ENCODE peak calls at places on chromosome 13, in ten cellular contexts. T, R, O, G, X, K, Q, J, Z and U are unnamed samples.
A peak's percentile ranks its signal among the peaks of the same experiment; 100 is the strongest.

GRCh38 chr13:99802416-99802815 is 169.2 kb downstream of the ZIC5 start:
- DNase-seq in K (no peak), R (no peak), Z (no peak), T (no peak), Q (no peak), G (no peak), J (no peak), X (no peak), O (no peak), U (no peak)

GRCh38 chr13:101747039-101747438 is 294.6 kb downstream of the ITGBL1 start:
- DNase-seq in Q (no peak), O (no peak), J (no peak), Z (no peak), R (no peak), G (no peak), X (no peak), K (no peak), T (no peak), U (no peak)

GRCh38 chr13:42757678-42758420 is 23.5 kb upstream of the FAM216B start:
- DNase-seq in Z (no peak), K (no peak), G (no peak), X (no peak), Q (no peak), O (no peak), T (no peak), J (no peak), R (no peak), U (no peak)

GRCh38 chr13:74794582-74794981 is 660.4 kb upstream of the KLF12 start:
- DNase-seq in Z (no peak), R (no peak), X (no peak), G (no peak), Q (no peak), T (no peak), J (no peak), O (no peak), K (no peak), U (no peak)

GRCh38 chr13:99308481-99309087 is 1.4 kb upstream of the GPR183 start:
- DNase-seq in G (peak; percentile 59), Z (no peak), T (no peak), O (no peak), K (no peak), Q (no peak), X (no peak), J (no peak), R (no peak), U (no peak)

GRCh38 chr13:34208326-34208725 is 390.4 kb downstream of the RFC3 start:
- DNase-seq in Z (no peak), G (no peak), X (no peak), O (no peak), K (no peak), Q (no peak), J (no peak), T (no peak), R (no peak), U (no peak)

GRCh38 chr13:25948910-25949309 is 102.9 kb downstream of the SHISA2 start:
- DNase-seq in K (no peak), R (no peak), T (no peak), O (no peak), Q (no peak), G (no peak), J (no peak), Z (no peak), X (no peak), U (no peak)

GRCh38 chr13:100176781-100177389 is 88.0 kb downstream of the PCCA start:
- DNase-seq in Q (no peak), G (peak; percentile 58), R (no peak), O (no peak), Z (no peak), T (peak; percentile 2), J (no peak), K (no peak), X (peak; percentile 11), U (no peak)

GRCh38 chr13:25882732-25883357 is 169.0 kb downstream of the SHISA2 start:
- DNase-seq in O (no peak), J (no peak), R (no peak), T (no peak), K (no peak), Q (no peak), Z (no peak), X (no peak), G (no peak), U (no peak)

GRCh38 chr13:86689901-86690300 is 890.7 kb upstream of the SLITRK6 start:
- DNase-seq in G (no peak), Z (no peak), R (no peak), T (no peak), Q (no peak), X (no peak), O (no peak), J (no peak), K (no peak), U (no peak)

GRCh38 chr13:61286148-61286745 is 129.4 kb downstream of the PCDH20 start:
- DNase-seq in T (no peak), R (no peak), J (no peak), X (no peak), Z (no peak), Q (peak; percentile 27), K (no peak), G (no peak), O (no peak), U (no peak)

GRCh38 chr13:110109140-110109783 is 197.7 kb downstream of the COL4A1 start:
- DNase-seq in G (no peak), T (no peak), K (no peak), J (no peak), Q (no peak), R (no peak), X (no peak), O (no peak), Z (no peak), U (no peak)

GRCh38 chr13:66009241-66009640 is 1220.9 kb downstream of the PCDH9 start:
- DNase-seq in O (no peak), T (no peak), K (no peak), J (peak; percentile 31), Q (no peak), X (no peak), R (no peak), Z (no peak), G (no peak), U (no peak)

GRCh38 chr13:111423168-111423785 is 102.8 kb downstream of the TEX29 start:
- DNase-seq in R (no peak), Z (no peak), Q (no peak), T (no peak), X (no peak), O (no peak), J (no peak), G (no peak), K (no peak), U (no peak)

GRCh38 chr13:33514362-33514761 is 228.8 kb upstream of the STARD13 start:
- DNase-seq in G (no peak), R (no peak), X (no peak), O (no peak), K (no peak), Z (no peak), Q (no peak), J (no peak), T (no peak), U (no peak)

GRCh38 chr13:37869756-37870488 is at the start of gene TRPC4:
- DNase-seq in J (peak; percentile 41), R (no peak), K (peak; percentile 79), Q (no peak), O (no peak), T (peak; percentile 9), Z (no peak), G (peak; percentile 79), X (no peak), U (no peak)

GRCh38 chr13:41654800-41655199 is 197.4 kb downstream of the RGCC start:
- DNase-seq in T (no peak), O (no peak), J (no peak), Q (peak; percentile 98), R (no peak), G (no peak), K (no peak), Z (no peak), X (no peak), U (no peak)

GRCh38 chr13:27792393-27793218 is at the start of gene GSX1:
- DNase-seq in Q (no peak), X (no peak), K (peak; percentile 2), Z (no peak), J (peak; percentile 76), O (peak; percentile 11), T (no peak), G (peak; percentile 51), R (peak; percentile 64), U (no peak)